ENCODE peak calls at places on chromosome 17, in six cellular contexts. M is CD4-positive, CD25-positive, alpha-beta regulatory T cell; Y is HCT116; W is DND-41; R is psoas muscle; B is cardiac muscle cell. P is an unnamed sample.

GRCh38 chr17:81794509-81794908 is 9.4 kb upstream of the GCGR start:
- DNase-seq in M (no peak), Y (no peak), W (no peak), R (no peak), B (peak; percentile 42), P (no peak)

GRCh38 chr17:3812771-3813170 is 11.8 kb upstream of the ITGAE start:
- DNase-seq in M (no peak), Y (no peak), W (no peak), R (no peak), B (no peak), P (no peak)

GRCh38 chr17:69335018-69335417 is 8.1 kb upstream of the ABCA5 start:
- DNase-seq in M (peak; percentile 24), Y (peak; percentile 69), W (no peak), R (no peak), B (peak; percentile 23), P (no peak)

GRCh38 chr17:68771867-68772515 is 170.8 kb upstream of the FAM20A start:
- DNase-seq in M (peak; percentile 48), Y (peak; percentile 62), W (peak; percentile 21), R (no peak), B (peak; percentile 48), P (no peak)

GRCh38 chr17:61770752-61771533 is 92.4 kb downstream of the BRIP1 start:
- DNase-seq in M (no peak), Y (no peak), W (no peak), R (no peak), B (no peak), P (no peak)

GRCh38 chr17:57518587-57519118 is 226.4 kb downstream of the CCDC182 start:
- DNase-seq in M (no peak), Y (no peak), W (peak; percentile 58), R (peak; percentile 75), B (peak; percentile 92), P (peak; percentile 75)

GRCh38 chr17:77877019-77877418 is 81.5 kb upstream of the TNRC6C start:
- DNase-seq in M (no peak), Y (no peak), W (peak; percentile 38), R (no peak), B (no peak), P (no peak)

GRCh38 chr17:57861000-57861736 is 11.3 kb upstream of the MRPS23 start:
- DNase-seq in M (peak; percentile 53), Y (peak; percentile 75), W (peak; percentile 62), R (peak; percentile 72), B (no peak), P (peak; percentile 21)

GRCh38 chr17:73215414-73215813 is 22.6 kb downstream of the COG1 start:
- DNase-seq in M (no peak), Y (no peak), W (no peak), R (no peak), B (no peak), P (no peak)

GRCh38 chr17:55434721-55435120 is 13.1 kb upstream of the MMD start:
- DNase-seq in M (no peak), Y (no peak), W (no peak), R (no peak), B (no peak), P (no peak)

GRCh38 chr17:45316271-45317112 is at the start of gene MAP3K14:
- DNase-seq in M (peak; percentile 77), Y (no peak), W (peak; percentile 71), R (peak; percentile 90), B (peak; percentile 86), P (peak; percentile 75)

GRCh38 chr17:27600471-27600870 is 30.5 kb upstream of the LGALS9 start:
- DNase-seq in M (no peak), Y (no peak), W (no peak), R (no peak), B (no peak), P (no peak)

GRCh38 chr17:27181935-27182334 is 112.0 kb upstream of the WSB1 start:
- DNase-seq in M (no peak), Y (no peak), W (no peak), R (no peak), B (no peak), P (no peak)

GRCh38 chr17:70661342-70662222 is 492.2 kb downstream of the KCNJ2 start:
- DNase-seq in M (no peak), Y (no peak), W (no peak), R (no peak), B (no peak), P (no peak)

GRCh38 chr17:81097943-81098308 is 63.0 kb downstream of the BAIAP2 start:
- DNase-seq in M (no peak), Y (peak; percentile 72), W (no peak), R (peak; percentile 69), B (no peak), P (peak; percentile 63)

GRCh38 chr17:61647044-61647443 is 56.0 kb upstream of the NACA2 start:
- DNase-seq in M (no peak), Y (no peak), W (no peak), R (no peak), B (no peak), P (no peak)

GRCh38 chr17:65583921-65584603 is 22.6 kb upstream of the AXIN2 start:
- DNase-seq in M (no peak), Y (no peak), W (no peak), R (peak; percentile 56), B (no peak), P (no peak)

GRCh38 chr17:1928976-1929375 is 96.2 kb downstream of the RTN4RL1 start:
- DNase-seq in M (no peak), Y (no peak), W (no peak), R (no peak), B (no peak), P (no peak)

GRCh38 chr17:68705331-68706166 is 104.4 kb upstream of the FAM20A start:
- DNase-seq in M (no peak), Y (no peak), W (no peak), R (no peak), B (no peak), P (peak; percentile 27)

GRCh38 chr17:42113293-42114069 is 967 bp upstream of the DHX58 start:
- DNase-seq in M (no peak), Y (no peak), W (no peak), R (no peak), B (no peak), P (no peak)
- H3K27ac ChIP-seq in M (peak overlapping the region; percentile 91), Y (no peak overlapping the region), W (peak overlapping the region; percentile 94), R (peak overlapping the region; percentile 85), B (no peak overlapping the region), P (no peak overlapping the region)

GRCh38 chr17:39923836-39924690 is 3.3 kb downstream of the ORMDL3 start:
- DNase-seq in M (no peak), Y (no peak), W (no peak), R (no peak), B (no peak), P (no peak)
- H3K4me1 ChIP-seq in M (peaks cover 56% of the 10 kb centered on the region), Y (peaks cover 23% of the 10 kb centered on the region), W (peaks cover 46% of the 10 kb centered on the region), R (peaks cover 31% of the 10 kb centered on the region), B (peaks cover 27% of the 10 kb centered on the region), P (peaks cover 14% of the 10 kb centered on the region)

DNA sequence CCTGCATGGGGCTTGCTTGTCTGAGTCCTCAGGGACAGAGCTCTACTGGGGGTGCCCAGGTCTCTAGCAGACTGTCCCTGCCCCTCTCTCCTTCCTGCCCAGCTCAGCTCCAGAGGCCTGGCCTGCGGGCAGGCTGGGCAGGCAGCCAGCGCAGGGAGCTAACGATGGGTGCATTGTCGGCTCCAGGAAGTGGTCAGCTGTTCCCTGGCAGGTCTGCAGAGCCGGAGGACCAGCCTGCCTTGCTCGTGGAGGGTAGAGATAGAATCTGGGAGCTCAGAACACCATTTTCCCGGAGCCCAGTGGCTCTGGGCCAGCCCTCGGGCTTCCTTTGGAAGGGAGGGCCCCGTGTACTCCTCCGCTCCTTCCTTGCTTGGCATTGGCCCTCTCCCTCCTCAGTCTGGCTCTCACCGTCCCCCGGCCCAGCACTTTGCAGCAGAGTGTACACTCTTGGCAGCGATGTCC is 189.6 kb downstream of the RAB11FIP4 start:
- DNase-seq in M (no peak), Y (no peak), W (no peak), R (peak; percentile 78), B (no peak), P (peak; percentile 90)
- H3K4me3 ChIP-seq in M (no peak overlapping the region), Y (no peak overlapping the region), W (no peak overlapping the region), R (peak overlapping the region; percentile 41), B (no peak overlapping the region), P (peak overlapping the region; percentile 45)

DNA sequence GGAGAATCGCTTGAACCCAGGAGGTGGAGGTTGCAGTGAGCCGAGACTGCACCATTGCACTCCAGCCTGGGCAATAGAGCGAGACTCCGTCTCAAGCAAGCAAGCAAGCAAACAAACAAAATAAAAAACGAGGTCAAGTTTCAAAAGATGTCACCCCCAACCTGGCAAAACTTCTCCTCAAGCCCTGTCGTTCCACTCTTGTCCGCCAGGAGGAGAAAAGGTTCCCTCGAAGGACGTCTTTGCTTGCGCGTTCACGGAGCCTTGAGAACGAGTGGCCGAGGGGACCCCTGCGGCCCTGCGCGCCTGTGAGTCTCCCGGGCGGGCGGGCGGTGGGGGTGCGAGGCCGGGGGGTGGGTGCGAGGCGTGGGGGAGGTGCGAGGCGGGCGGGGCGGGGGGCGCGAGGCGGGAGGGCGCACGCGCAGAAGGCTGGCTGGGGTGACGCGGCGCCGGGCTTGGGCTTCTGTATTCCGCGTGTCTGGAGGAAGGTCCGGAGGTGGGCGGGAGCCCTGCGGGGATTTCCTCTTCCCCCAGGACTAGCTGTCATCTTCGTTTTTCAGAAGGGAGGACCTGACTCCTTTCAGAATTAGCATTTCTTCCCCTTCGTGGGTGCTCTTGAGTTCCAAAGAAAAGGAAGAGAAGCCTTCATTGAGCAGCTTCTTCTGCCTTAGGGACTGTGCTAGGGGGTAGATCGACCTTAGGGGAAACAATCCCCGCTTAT is 3.7 kb downstream of the SLC52A1 start:
- DNase-seq in M (peak; percentile 89), Y (peak; percentile 62), W (peak; percentile 88), R (peak; percentile 83), B (peak; percentile 88), P (peak; percentile 77)
- H3K27ac ChIP-seq in M (peak overlapping the region; percentile 55), Y (no peak overlapping the region), W (peak overlapping the region; percentile 75), R (no peak overlapping the region), B (no peak overlapping the region), P (no peak overlapping the region)

GRCh38 chr17:49674507-49674906 is 3.4 kb downstream of the SPOP start:
- DNase-seq in M (no peak), Y (no peak), W (no peak), R (no peak), B (no peak), P (no peak)
- H3K4me1 ChIP-seq in M (peaks cover 62% of the 10 kb centered on the region), Y (peaks cover 17% of the 10 kb centered on the region), W (peaks cover 32% of the 10 kb centered on the region), R (peaks cover 57% of the 10 kb centered on the region), B (peaks cover 37% of the 10 kb centered on the region), P (peaks cover 8% of the 10 kb centered on the region)

GRCh38 chr17:36951390-36951789 is 2.6 kb downstream of the AATF start:
- DNase-seq in M (no peak), Y (no peak), W (no peak), R (no peak), B (no peak), P (no peak)
- H3K4me3 ChIP-seq in M (peak overlapping the region; percentile 96), Y (no peak overlapping the region), W (no peak overlapping the region), R (no peak overlapping the region), B (no peak overlapping the region), P (no peak overlapping the region)

DNA sequence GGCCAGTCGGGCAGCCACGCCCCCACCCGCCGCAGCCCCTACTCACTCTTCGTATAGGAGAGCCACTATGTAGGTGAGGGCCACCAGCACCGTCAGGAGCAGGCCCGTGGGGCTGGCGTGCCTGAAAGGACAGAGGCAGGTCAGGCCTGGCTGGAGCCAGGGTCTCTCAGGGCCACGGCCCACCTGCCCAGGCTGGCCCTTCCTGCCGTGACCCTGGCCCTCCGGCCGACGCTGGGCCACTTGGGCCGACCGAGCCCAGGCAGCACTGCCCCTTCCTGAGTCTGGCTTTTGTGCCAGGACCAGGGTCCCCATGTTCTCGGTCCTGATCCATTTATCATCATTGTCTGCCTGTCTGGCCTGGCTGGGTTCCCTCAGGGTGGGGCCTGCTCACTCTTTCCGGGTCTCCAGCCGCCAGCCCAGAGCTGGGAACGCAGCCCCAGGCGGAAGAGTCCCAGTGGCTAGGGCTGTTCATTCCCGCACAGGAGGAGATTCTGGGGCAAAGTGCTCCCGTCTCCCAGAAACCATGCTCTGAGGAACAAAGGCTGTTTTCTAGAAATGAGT is 10.1 kb upstream of the RASD1 start:
- DNase-seq in M (no peak), Y (no peak), W (no peak), R (peak; percentile 55), B (no peak), P (no peak)
- H3K27ac ChIP-seq in M (no peak overlapping the region), Y (no peak overlapping the region), W (no peak overlapping the region), R (peak overlapping the region; percentile 73), B (peak overlapping the region; percentile 89), P (peak overlapping the region; percentile 55)

GRCh38 chr17:63439682-63440081 is 6.4 kb downstream of the CYB561 start:
- DNase-seq in M (peak; percentile 36), Y (no peak), W (peak; percentile 35), R (no peak), B (no peak), P (no peak)
- H3K4me1 ChIP-seq in M (peaks cover 11% of the 10 kb centered on the region), Y (peaks cover 30% of the 10 kb centered on the region), W (peaks cover 16% of the 10 kb centered on the region), R (peaks cover 11% of the 10 kb centered on the region), B (peaks cover 9% of the 10 kb centered on the region), P (no peaks in the 10 kb centered on the region)